ENCODE peak calls at places on chromosomes 11 and 22, in nine cellular contexts. S is testis; O is colonic mucosa; N is H7; H is activated naive CD8-positive, alpha-beta T cell treated with anti-CD3 and anti-CD28 coated beads, Interleukin-2, amount 50 U/mL, for 24 hours; I is caudate nucleus; W is cardiac fibroblast; Y is HCEC 1CT; A is DMS153. U is an unnamed sample.

GRCh38 chr11:95792200-95792599 is 1.9 kb downstream of the CEP57 start:
- DNase-seq in S (no peak), O (no peak), N (no peak), H (no peak), I (no peak), W (no peak), Y (no peak), A (no peak), U (no peak)

GRCh38 chr11:132519226-132519860 is 1013.0 kb downstream of the OPCML start:
- DNase-seq in S (no peak), O (no peak), N (no peak), H (no peak), I (no peak), W (no peak), Y (no peak), A (no peak), U (no peak)

GRCh38 chr11:122963981-122964380 is 17.7 kb downstream of the BSX start:
- DNase-seq in S (no peak), O (no peak), N (no peak), H (no peak), I (no peak), W (no peak), Y (no peak), A (no peak), U (no peak)

GRCh38 chr22:24072361-24072760 is 61.3 kb downstream of the CABIN1 start:
- DNase-seq in S (no peak), O (no peak), N (no peak), H (no peak), I (no peak), W (no peak), Y (no peak), A (no peak), U (no peak)

GRCh38 chr11:134361661-134362060 is 29.9 kb downstream of the GLB1L2 start:
- DNase-seq in S (no peak), O (no peak), N (no peak), H (no peak), I (no peak), W (no peak), Y (no peak), A (no peak), U (no peak)

GRCh38 chr22:46931881-46932280 is 169.4 kb downstream of the TBC1D22A start:
- DNase-seq in S (no peak), O (peak), N (no peak), H (no peak), I (no peak), W (peak), Y (no peak), A (no peak), U (peak)

GRCh38 chr11:109957000-109957399 is 136.2 kb upstream of the ZC3H12C start:
- DNase-seq in S (no peak), O (no peak), N (no peak), H (no peak), I (no peak), W (no peak), Y (no peak), A (no peak), U (no peak)

GRCh38 chr11:2523821-2524391 is 79.1 kb downstream of the KCNQ1 start:
- DNase-seq in S (peak), O (no peak), N (peak), H (no peak), I (no peak), W (no peak), Y (no peak), A (no peak), U (no peak)

GRCh38 chr22:23553438-23553837 is 26.7 kb downstream of the IGLL1 start:
- DNase-seq in S (no peak), O (no peak), N (no peak), H (no peak), I (no peak), W (no peak), Y (no peak), A (no peak), U (no peak)

GRCh38 chr22:41021039-41021654 is 70.0 kb downstream of the RBX1 start:
- DNase-seq in S (peak), O (peak), N (peak), H (no peak), I (no peak), W (no peak), Y (no peak), A (peak), U (no peak)

GRCh38 chr11:111447931-111448330 is 64.3 kb downstream of the BTG4 start:
- DNase-seq in S (no peak), O (no peak), N (no peak), H (no peak), I (no peak), W (no peak), Y (no peak), A (no peak), U (no peak)

GRCh38 chr11:116697011-116697410 is 75.8 kb downstream of the BUD13 start:
- DNase-seq in S (no peak), O (peak), N (no peak), H (no peak), I (no peak), W (no peak), Y (no peak), A (no peak), U (no peak)

GRCh38 chr11:33040127-33040861 is 922 bp downstream of the TCP11L1 start:
- DNase-seq in S (no peak), O (no peak), N (no peak), H (peak), I (no peak), W (peak), Y (no peak), A (peak), U (peak)

GRCh38 chr11:92380882-92381281 is 156.3 kb downstream of the FAT3 start:
- DNase-seq in S (no peak), O (no peak), N (no peak), H (no peak), I (no peak), W (peak), Y (peak), A (no peak), U (peak)

GRCh38 chr22:20863356-20863755 is 4.5 kb downstream of the SNAP29 start:
- DNase-seq in S (no peak), O (no peak), N (no peak), H (no peak), I (no peak), W (no peak), Y (no peak), A (no peak), U (no peak)

GRCh38 chr22:46984751-46985506 is 222.5 kb downstream of the TBC1D22A start:
- DNase-seq in S (no peak), O (no peak), N (peak), H (no peak), I (no peak), W (peak), Y (peak), A (no peak), U (peak)

GRCh38 chr11:2309251-2310072 is 7.6 kb downstream of the TSPAN32 start:
- DNase-seq in S (no peak), O (no peak), N (no peak), H (no peak), I (no peak), W (no peak), Y (no peak), A (no peak), U (no peak)

GRCh38 chr22:44331881-44332714 is 19.3 kb upstream of the SHISAL1 start:
- DNase-seq in S (peak), O (no peak), N (peak), H (peak), I (no peak), W (peak), Y (no peak), A (no peak), U (no peak)

GRCh38 chr22:24059121-24059520 is 48.0 kb downstream of the CABIN1 start:
- DNase-seq in S (no peak), O (no peak), N (no peak), H (no peak), I (no peak), W (peak), Y (peak), A (no peak), U (peak)

GRCh38 chr11:83680351-83680750 is 394.2 kb upstream of the CCDC90B start:
- DNase-seq in S (no peak), O (no peak), N (no peak), H (no peak), I (no peak), W (no peak), Y (no peak), A (no peak), U (no peak)

GRCh38 chr11:65041206-65042035 is at the start of gene SAC3D1:
- DNase-seq in S (peak), O (no peak), N (peak), H (no peak), I (no peak), W (no peak), Y (no peak), A (no peak), U (no peak)

GRCh38 chr11:95282337-95282751 is 51.3 kb upstream of the SESN3 start:
- DNase-seq in S (no peak), O (no peak), N (peak), H (no peak), I (no peak), W (no peak), Y (peak), A (no peak), U (peak)

GRCh38 chr11:697028-697491 is 1.4 kb downstream of the TMEM80 start:
- DNase-seq in S (no peak), O (no peak), N (no peak), H (no peak), I (no peak), W (peak), Y (peak), A (no peak), U (peak)

GRCh38 chr11:12287374-12288211 is 89.8 kb upstream of the PARVA start:
- DNase-seq in S (peak), O (peak), N (peak), H (no peak), I (no peak), W (peak), Y (peak), A (peak), U (peak)

GRCh38 chr11:7548659-7549283 is 35.0 kb downstream of the PPFIBP2 start:
- DNase-seq in S (no peak), O (peak), N (peak), H (peak), I (no peak), W (no peak), Y (no peak), A (peak), U (no peak)

GRCh38 chr11:119854521-119854920 is 125.5 kb upstream of the NECTIN1 start:
- DNase-seq in S (no peak), O (peak), N (no peak), H (no peak), I (no peak), W (no peak), Y (no peak), A (peak), U (no peak)

GRCh38 chr11:45927332-45927683 is 4.9 kb downstream of the LARGE2 start:
- DNase-seq in S (no peak), O (peak), N (peak), H (no peak), I (no peak), W (no peak), Y (no peak), A (no peak), U (no peak)

GRCh38 chr11:88631497-88631896 is 294.0 kb upstream of the CTSC start:
- DNase-seq in S (no peak), O (no peak), N (peak), H (no peak), I (no peak), W (peak), Y (no peak), A (no peak), U (peak)

GRCh38 chr11:65134240-65134951 is at the start of gene SYVN1:
- DNase-seq in S (peak), O (peak), N (peak), H (peak), I (peak), W (peak), Y (peak), A (peak), U (peak)

GRCh38 chr11:70201876-70202861 is 927 bp upstream of the FADD start:
- DNase-seq in S (no peak), O (no peak), N (no peak), H (no peak), I (no peak), W (peak), Y (no peak), A (no peak), U (peak)

GRCh38 chr11:78927511-78927910 is 352.8 kb upstream of the NARS2 start:
- DNase-seq in S (no peak), O (no peak), N (no peak), H (no peak), I (no peak), W (no peak), Y (no peak), A (no peak), U (no peak)

U was measured in iris pigment epithelial cell.